ENCODE peak calls at places on chromosomes 11 and 22, in four cellular contexts. One of them, this sample, is unnamed.

GRCh38 chr11:123174196-123175183 is 20.6 kb downstream of the CLMP start:
- DNase-seq in A549: peak
- DNase-seq in breast epithelium: peak
- DNase-seq in heart right ventricle: no peak
- DNase-seq in this sample: no peak

GRCh38 chr11:66725646-66726045 is 3.4 kb downstream of the SPTBN2 start:
- DNase-seq in A549: no peak
- DNase-seq in breast epithelium: no peak
- DNase-seq in heart right ventricle: no peak
- DNase-seq in this sample: no peak

GRCh38 chr11:13963169-13963948 is 836 bp downstream of the SPON1 start:
- DNase-seq in breast epithelium: no peak
- DNase-seq in heart right ventricle: peak
- DNase-seq in A549: no peak
- DNase-seq in this sample: peak

GRCh38 chr11:15893080-15893492 is 463.3 kb downstream of the SOX6 start:
- DNase-seq in breast epithelium: no peak
- DNase-seq in heart right ventricle: no peak
- DNase-seq in A549: no peak
- DNase-seq in this sample: no peak

GRCh38 chr22:46674367-46674781 is 54.2 kb downstream of the GRAMD4 start:
- DNase-seq in heart right ventricle: peak
- DNase-seq in A549: no peak
- DNase-seq in breast epithelium: peak
- DNase-seq in this sample: no peak

GRCh38 chr11:2853997-2854560 is 31.5 kb downstream of the CDKN1C start:
- DNase-seq in breast epithelium: no peak
- DNase-seq in heart right ventricle: no peak
- DNase-seq in A549: no peak
- DNase-seq in this sample: no peak

GRCh38 chr11:2714871-2715270 is 15.1 kb upstream of the KCNQ1OT1 start:
- DNase-seq in A549: no peak
- DNase-seq in heart right ventricle: no peak
- DNase-seq in breast epithelium: no peak
- DNase-seq in this sample: no peak

GRCh38 chr11:2562181-2562581 is 117.4 kb downstream of the KCNQ1 start:
- DNase-seq in heart right ventricle: peak
- DNase-seq in breast epithelium: no peak
- DNase-seq in A549: no peak
- DNase-seq in this sample: no peak

GRCh38 chr22:37484115-37485005 is 1.8 kb downstream of the MFNG start:
- DNase-seq in breast epithelium: peak
- DNase-seq in A549: no peak
- DNase-seq in heart right ventricle: peak
- DNase-seq in this sample: no peak

GRCh38 chr11:113382121-113382520 is 5.5 kb upstream of the ANKK1 start:
- DNase-seq in A549: no peak
- DNase-seq in heart right ventricle: no peak
- DNase-seq in breast epithelium: no peak
- DNase-seq in this sample: no peak

GRCh38 chr11:66877585-66877984 is 20.7 kb downstream of the LRFN4 start:
- DNase-seq in breast epithelium: no peak
- DNase-seq in A549: peak
- DNase-seq in heart right ventricle: no peak
- DNase-seq in this sample: no peak

GRCh38 chr22:44523981-44524759 is 26.1 kb upstream of the RTL6 start:
- DNase-seq in breast epithelium: no peak
- DNase-seq in heart right ventricle: no peak
- DNase-seq in A549: no peak
- DNase-seq in this sample: no peak

GRCh38 chr22:47388778-47389177 is 626.3 kb downstream of the TBC1D22A start:
- DNase-seq in heart right ventricle: no peak
- DNase-seq in A549: no peak
- DNase-seq in breast epithelium: no peak
- DNase-seq in this sample: no peak

GRCh38 chr11:32571039-32571438 is 12.6 kb upstream of the EIF3M start:
- DNase-seq in breast epithelium: no peak
- DNase-seq in A549: no peak
- DNase-seq in heart right ventricle: no peak
- DNase-seq in this sample: no peak

GRCh38 chr11:104422320-104422944 is 258.5 kb upstream of the PDGFD start:
- DNase-seq in A549: no peak
- DNase-seq in heart right ventricle: peak
- DNase-seq in breast epithelium: no peak
- DNase-seq in this sample: no peak

DNA sequence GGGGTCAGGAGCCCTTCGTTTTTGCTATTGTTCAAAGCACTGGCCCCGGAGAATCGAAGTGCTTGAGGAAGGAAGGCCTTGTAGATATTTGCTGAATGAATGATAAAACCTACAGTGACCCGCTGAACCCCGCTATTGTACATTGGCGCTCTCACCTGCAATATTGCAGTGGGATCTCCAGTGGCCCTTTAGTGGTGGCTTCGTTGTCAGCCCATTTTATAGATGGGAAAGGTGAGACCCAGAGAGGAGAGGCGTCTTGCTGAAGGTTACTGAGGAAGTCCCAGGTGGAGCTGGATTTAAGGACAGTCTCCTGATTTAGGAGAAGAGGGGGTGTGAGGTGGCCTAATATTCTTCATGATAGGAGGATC is 1.2 kb downstream of the CDC42EP2 start:
- DNase-seq in A549: no peak
- DNase-seq in breast epithelium: no peak
- DNase-seq in heart right ventricle: no peak
- DNase-seq in this sample: no peak
- TF ChIP-seq CTCF in A549: peak
- TF ChIP-seq CTCF in breast epithelium: no peak
- TF ChIP-seq CTCF in heart right ventricle: no peak
- TF ChIP-seq CTCF in this sample: peak

GRCh38 chr11:120549346-120549745 is 37.8 kb downstream of the GRIK4 start:
- DNase-seq in A549: no peak
- DNase-seq in breast epithelium: no peak
- DNase-seq in heart right ventricle: no peak
- DNase-seq in this sample: no peak

GRCh38 chr11:120547301-120547700 is 35.8 kb downstream of the GRIK4 start:
- DNase-seq in heart right ventricle: no peak
- DNase-seq in breast epithelium: no peak
- DNase-seq in A549: no peak
- DNase-seq in this sample: no peak

GRCh38 chr11:120548682-120549209 is 37.2 kb downstream of the GRIK4 start:
- DNase-seq in heart right ventricle: no peak
- DNase-seq in breast epithelium: no peak
- DNase-seq in A549: no peak
- DNase-seq in this sample: no peak

GRCh38 chr11:120546312-120547205 is 35.0 kb downstream of the GRIK4 start:
- DNase-seq in A549: peak
- DNase-seq in heart right ventricle: no peak
- DNase-seq in breast epithelium: peak
- DNase-seq in this sample: no peak

DNA sequence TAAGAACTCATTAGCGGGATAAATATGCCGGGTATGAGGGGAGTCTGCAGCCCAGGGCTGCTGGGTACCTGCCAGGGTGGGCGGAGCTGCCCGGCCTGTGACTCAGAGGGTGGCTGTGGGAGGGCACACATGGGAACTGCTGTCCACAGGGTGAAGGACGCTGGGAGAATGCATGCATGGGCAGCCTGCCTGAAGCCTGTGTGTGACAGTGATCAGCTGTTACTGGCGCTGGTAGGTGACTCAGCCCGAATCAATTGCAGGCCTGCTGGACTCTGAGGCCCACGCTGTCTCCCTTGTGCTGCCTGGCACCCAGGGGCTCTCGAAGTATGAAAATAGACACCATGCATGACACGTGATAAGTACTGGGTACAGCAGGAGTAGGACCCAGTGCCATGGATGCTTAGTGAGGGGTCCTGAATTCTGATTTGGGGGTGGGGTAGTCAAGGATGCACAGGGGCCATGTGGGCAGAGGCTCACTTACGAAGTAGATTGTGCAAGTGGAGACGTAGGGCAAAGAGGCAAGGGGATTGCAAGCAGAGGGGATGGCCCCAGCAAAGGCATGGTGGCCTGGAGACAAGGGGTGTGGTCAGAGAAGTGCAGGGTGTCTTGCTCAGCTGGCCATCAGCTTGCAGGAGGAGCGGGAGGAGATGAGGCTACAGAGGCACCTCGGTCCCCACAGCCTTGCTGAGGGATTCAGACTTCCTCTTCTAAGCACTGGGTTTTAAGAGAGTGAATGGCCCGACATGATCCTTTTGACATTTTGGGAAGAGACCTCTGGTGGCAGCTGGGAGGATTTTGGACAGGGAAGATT is 36.5 kb downstream of the GRIK4 start:
- DNase-seq in breast epithelium: peak
- DNase-seq in heart right ventricle: peak
- DNase-seq in A549: peak
- DNase-seq in this sample: no peak
- TF ChIP-seq CTCF in breast epithelium: no peak
- TF ChIP-seq CTCF in heart right ventricle: peak
- TF ChIP-seq CTCF in A549: no peak
- TF ChIP-seq CTCF in this sample: no peak

GRCh38 chr22:29205598-29206371 is at the start of gene EMID1:
- DNase-seq in breast epithelium: no peak
- DNase-seq in heart right ventricle: peak
- DNase-seq in A549: peak
- DNase-seq in this sample: no peak
- TF ChIP-seq CTCF in breast epithelium: no peak
- TF ChIP-seq CTCF in heart right ventricle: peak
- TF ChIP-seq CTCF in A549: no peak
- TF ChIP-seq CTCF in this sample: no peak

DNA sequence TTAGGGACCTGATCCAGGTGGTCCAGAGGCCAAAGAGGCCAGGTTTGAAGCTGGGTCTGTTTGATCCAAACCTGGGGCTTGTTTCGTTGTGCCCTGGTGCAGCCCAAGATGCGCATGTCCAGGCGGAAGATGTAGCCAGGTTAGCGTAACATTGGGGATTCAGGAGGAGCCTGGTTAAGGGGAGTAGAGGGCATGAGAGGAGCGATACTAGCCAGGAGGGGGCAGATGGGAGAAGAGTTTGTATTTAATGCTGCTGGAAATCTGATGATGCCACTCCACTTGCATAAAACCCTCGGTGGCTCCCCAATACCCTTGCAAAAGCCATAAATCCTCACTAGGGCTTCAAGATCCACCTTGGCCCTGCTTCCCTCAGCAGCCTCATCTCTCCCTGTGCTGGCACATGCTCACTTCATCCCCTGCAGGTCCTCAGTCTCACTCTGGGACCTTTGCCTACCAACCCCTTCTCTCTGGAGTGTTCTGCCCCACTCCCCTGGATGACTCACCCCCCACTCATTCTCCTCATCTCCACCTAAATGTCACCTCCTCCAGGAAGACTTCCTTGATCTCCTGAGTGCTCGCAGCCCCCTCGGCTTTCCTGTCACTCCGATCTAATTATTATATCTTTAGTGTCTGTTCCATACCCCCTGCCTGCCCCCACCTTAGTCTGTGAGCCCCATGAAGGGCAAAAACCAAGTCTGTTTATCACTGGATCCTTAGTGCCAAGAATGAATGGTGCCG is 95.9 kb downstream of the MIAT start:
- DNase-seq in A549: peak
- DNase-seq in heart right ventricle: no peak
- DNase-seq in breast epithelium: no peak
- DNase-seq in this sample: no peak
- TF ChIP-seq CTCF in A549: no peak
- TF ChIP-seq CTCF in heart right ventricle: no peak
- TF ChIP-seq CTCF in breast epithelium: no peak
- TF ChIP-seq CTCF in this sample: peak

DNA sequence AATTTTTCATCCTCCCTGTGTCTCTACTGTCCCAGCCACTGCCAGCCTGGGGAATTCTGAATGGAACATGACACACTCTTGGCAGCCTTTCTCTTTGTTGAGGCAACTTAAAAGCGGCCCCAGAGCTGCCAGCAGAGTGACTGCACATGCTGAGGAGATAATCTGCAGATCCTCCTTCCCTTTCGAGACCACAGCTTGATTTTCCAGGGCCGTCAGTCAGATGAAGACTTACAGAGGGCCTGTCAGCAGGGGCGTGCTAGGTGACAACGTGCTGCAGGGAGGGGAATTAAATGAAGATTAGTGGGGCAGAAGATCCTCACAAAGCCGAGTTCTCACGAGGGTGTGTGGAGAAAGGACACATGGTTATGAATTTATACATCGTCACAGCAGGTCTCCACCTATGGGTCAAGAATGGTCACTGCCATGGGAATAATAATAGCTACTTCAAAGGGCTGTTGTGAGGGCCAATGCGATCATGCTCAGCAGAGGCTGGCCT is 193.5 kb upstream of the PITPNB start:
- DNase-seq in A549: peak
- DNase-seq in breast epithelium: no peak
- DNase-seq in heart right ventricle: peak
- DNase-seq in this sample: no peak
- TF ChIP-seq CTCF in A549: peak
- TF ChIP-seq CTCF in breast epithelium: peak
- TF ChIP-seq CTCF in heart right ventricle: peak
- TF ChIP-seq CTCF in this sample: peak

GRCh38 chr11:59267196-59267595 is 54.5 kb upstream of the MPEG1 start:
- DNase-seq in breast epithelium: peak
- DNase-seq in A549: no peak
- DNase-seq in heart right ventricle: no peak
- DNase-seq in this sample: no peak
- TF ChIP-seq CTCF in breast epithelium: no peak
- TF ChIP-seq CTCF in A549: no peak
- TF ChIP-seq CTCF in heart right ventricle: no peak
- TF ChIP-seq CTCF in this sample: no peak

This sample was measured in type B pancreatic cell.